ENCODE peak calls at places on chromosomes 6 and 20, in eight cellular contexts. R is CD8-positive, alpha-beta memory T cell; V is lung; F is heart left ventricle; J is mesenchymal stem cell; S is ascending aorta; H is cardiac muscle cell; Z is CD8-positive, alpha-beta T cell. P is an unnamed sample. For H3K36me3, the result is how much of the 10 kb centered on the place peaks cover.

GRCh38 chr6:127178746-127179145 is 60.3 kb downstream of the RSPO3 start:
- DNase-seq in Z (no peak), J (no peak), R (no peak), V (no peak), F (no peak), H (no peak), S (no peak), P (no peak)

GRCh38 chr20:32452776-32453466 is 94.8 kb downstream of the ASXL1 start:
- DNase-seq in F (peak), R (no peak), H (no peak), S (no peak), V (no peak), Z (no peak), J (no peak), P (no peak)

GRCh38 chr20:43799150-43799711 is 72.4 kb upstream of the GTSF1L start:
- DNase-seq in F (no peak), H (no peak), Z (no peak), V (no peak), J (peak), S (no peak), R (no peak), P (no peak)

GRCh38 chr20:64084209-64085152 is at the start of gene LKAAEAR1:
- DNase-seq in J (no peak), S (no peak), V (no peak), R (no peak), Z (no peak), H (no peak), F (no peak), P (no peak)

GRCh38 chr6:78770766-78771165 is 96.6 kb upstream of the IRAK1BP1 start:
- DNase-seq in Z (no peak), F (no peak), S (no peak), J (no peak), R (no peak), V (no peak), H (no peak), P (peak)

GRCh38 chr20:46545077-46545826 is 5.2 kb downstream of the OCSTAMP start:
- DNase-seq in Z (no peak), J (no peak), F (no peak), S (no peak), V (no peak), R (no peak), H (no peak), P (peak)

GRCh38 chr6:125986956-125987617 is 747 bp downstream of the TRMT11 start:
- DNase-seq in J (peak), F (no peak), S (no peak), H (no peak), Z (no peak), V (no peak), R (no peak), P (peak)

GRCh38 chr20:43658068-43658722 is 8.7 kb upstream of the MYBL2 start:
- DNase-seq in Z (no peak), R (no peak), S (no peak), H (no peak), V (no peak), J (peak), F (no peak), P (no peak)

GRCh38 chr6:43665376-43665775 is 20.5 kb downstream of the RSPH9 start:
- DNase-seq in J (no peak), R (no peak), F (no peak), Z (no peak), H (no peak), S (no peak), V (no peak), P (peak)

GRCh38 chr6:16704706-16705402 is 56.4 kb downstream of the ATXN1 start:
- DNase-seq in F (no peak), Z (no peak), R (no peak), H (peak), S (no peak), V (no peak), J (peak), P (peak)

GRCh38 chr6:18308070-18308735 is 43.9 kb upstream of the DEK start:
- DNase-seq in F (no peak), S (no peak), H (peak), J (peak), V (no peak), R (no peak), Z (no peak), P (peak)

GRCh38 chr6:96626749-96627353 is 63.9 kb downstream of the FHL5 start:
- DNase-seq in R (no peak), V (no peak), S (no peak), Z (no peak), F (no peak), H (peak), J (peak), P (peak)

GRCh38 chr6:36432151-36432633 is 10.5 kb downstream of the PXT1 start:
- DNase-seq in S (no peak), J (peak), H (no peak), Z (no peak), V (no peak), F (no peak), R (no peak), P (no peak)

GRCh38 chr6:166119116-166119911 is 48.3 kb downstream of the TBXT start:
- DNase-seq in F (no peak), S (no peak), R (no peak), V (no peak), H (no peak), Z (no peak), J (no peak), P (no peak)

GRCh38 chr6:47897233-47897632 is 115.4 kb downstream of the OPN5 start:
- DNase-seq in V (no peak), Z (no peak), R (no peak), F (no peak), S (no peak), J (no peak), H (no peak), P (no peak)

GRCh38 chr6:113461153-113461897 is 395.8 kb upstream of the MARCKS start:
- DNase-seq in H (no peak), S (no peak), Z (no peak), F (no peak), V (no peak), R (no peak), J (no peak), P (peak)

GRCh38 chr20:39338977-39339376 is 376.8 kb downstream of the DHX35 start:
- DNase-seq in R (no peak), J (no peak), Z (no peak), F (no peak), S (no peak), V (no peak), H (no peak), P (peak)

GRCh38 chr20:49140411-49140810 is 47.7 kb downstream of the STAU1 start:
- DNase-seq in Z (no peak), J (no peak), V (no peak), F (no peak), R (no peak), S (no peak), H (no peak), P (no peak)

GRCh38 chr6:81816387-81816786 is 63.9 kb upstream of the TENT5A start:
- DNase-seq in F (no peak), H (no peak), R (no peak), S (no peak), J (peak), Z (no peak), V (no peak), P (no peak)

GRCh38 chr6:4585682-4586468 is 190.3 kb upstream of the CDYL start:
- DNase-seq in F (no peak), V (no peak), R (no peak), S (no peak), H (no peak), Z (no peak), J (no peak), P (peak)

DNA sequence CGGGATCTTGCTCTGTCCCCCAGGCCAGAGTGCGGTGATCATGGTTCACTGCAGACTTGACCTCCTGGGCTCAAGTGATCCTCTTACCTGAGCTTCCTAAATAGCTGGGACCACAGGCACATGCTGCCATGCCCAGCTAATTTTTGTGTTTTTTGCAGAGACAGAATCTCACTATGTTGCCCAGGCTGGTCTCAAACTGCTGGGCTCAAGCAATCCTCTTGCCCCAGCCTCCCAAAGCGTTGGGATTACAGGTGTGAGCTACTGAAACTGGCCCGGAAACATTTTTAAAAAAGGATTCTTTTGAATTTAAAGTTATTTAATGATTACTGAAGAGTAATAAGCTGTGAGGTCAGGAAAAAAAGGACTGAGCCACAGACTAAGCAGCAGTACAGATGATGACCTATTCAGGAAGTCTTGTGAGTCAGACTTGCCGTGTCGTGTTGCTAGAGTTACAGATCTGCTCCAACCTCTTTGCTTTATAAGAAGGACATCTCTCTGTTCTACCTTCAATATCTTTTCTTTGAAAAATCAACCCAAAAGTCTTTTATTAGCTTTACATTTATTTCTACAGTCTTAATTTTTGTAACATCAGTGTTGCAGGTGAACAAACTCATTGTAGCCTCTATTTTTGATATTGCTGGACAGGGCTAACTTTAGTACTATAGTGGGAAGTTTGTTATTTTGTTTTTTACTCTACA is 108.7 kb downstream of the NCOA3 start:
- DNase-seq in Z (no peak), F (no peak), S (peak), R (peak), J (peak), V (no peak), H (no peak), P (peak)
- H3K36me3 ChIP-seq in Z (under half), F (under half), S (under half), R (under half), J (under half), V (under half), H (under half), P (under half)

DNA sequence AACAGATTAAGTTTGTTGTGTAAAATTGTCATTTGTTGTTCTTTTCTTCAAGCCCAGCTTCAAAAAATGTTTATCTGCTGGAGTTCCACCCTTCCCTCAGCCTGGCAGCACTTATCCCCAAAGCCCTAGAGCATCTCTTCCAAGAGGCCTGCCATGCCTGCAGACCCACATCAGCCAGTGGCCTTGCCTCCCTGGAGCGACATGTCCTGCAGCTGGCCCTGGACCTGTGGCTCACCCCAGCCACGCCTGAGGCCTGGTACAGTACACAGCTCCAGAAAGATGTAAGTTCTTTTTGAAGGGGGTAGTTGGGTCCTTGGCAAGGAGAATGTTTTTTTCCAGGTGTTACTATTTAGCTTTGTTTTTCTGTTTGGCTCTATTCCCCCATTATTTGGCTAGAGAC is 124.8 kb downstream of the CD164 start:
- DNase-seq in R (no peak), H (no peak), V (no peak), Z (no peak), J (no peak), F (no peak), S (no peak), P (no peak)
- H3K36me3 ChIP-seq in R (under half), H (under half), V (under half), Z (under half), J (under half), F (under half), S (under half), P (under half)

GRCh38 chr20:41091926-41092325 is 45.4 kb upstream of the PLCG1 start:
- DNase-seq in S (no peak), R (no peak), H (no peak), Z (no peak), J (peak), V (no peak), F (no peak), P (no peak)

GRCh38 chr20:41087777-41088176 is 49.6 kb upstream of the PLCG1 start:
- DNase-seq in F (no peak), S (no peak), J (no peak), H (no peak), R (no peak), Z (no peak), V (no peak), P (no peak)

GRCh38 chr20:41087325-41087685 is 50.0 kb upstream of the PLCG1 start:
- DNase-seq in H (no peak), R (no peak), Z (no peak), J (no peak), S (no peak), F (no peak), V (no peak), P (no peak)

GRCh38 chr20:41086402-41087324 is 50.7 kb upstream of the PLCG1 start:
- DNase-seq in J (peak), S (no peak), R (no peak), V (no peak), F (no peak), Z (no peak), H (no peak), P (no peak)

DNA sequence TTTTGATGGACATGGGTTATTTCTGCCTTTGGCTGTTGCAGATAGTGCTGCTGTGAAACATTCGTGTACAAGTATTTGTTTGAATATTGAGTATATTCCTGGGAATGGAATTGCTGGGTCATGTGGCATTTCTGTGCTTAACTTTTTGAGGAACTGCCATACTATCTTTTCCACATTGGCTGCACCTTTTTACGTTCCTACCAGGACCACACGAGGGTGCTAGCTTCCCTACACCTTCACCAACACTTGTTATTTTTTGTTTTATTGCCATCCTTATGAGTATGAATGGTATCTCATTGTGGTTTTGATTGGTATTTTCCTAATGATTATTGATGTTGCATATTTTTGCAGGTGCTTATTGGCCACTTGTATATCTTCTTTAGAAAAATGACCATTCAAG is 47.8 kb upstream of the PLCG1 start:
- DNase-seq in F (no peak), V (no peak), S (no peak), J (no peak), H (no peak), R (no peak), Z (no peak), P (no peak)
- H3K36me3 ChIP-seq in F (half or more), V (under half), S (half or more), J (half or more), H (under half), R (under half), Z (under half), P (under half)

DNA sequence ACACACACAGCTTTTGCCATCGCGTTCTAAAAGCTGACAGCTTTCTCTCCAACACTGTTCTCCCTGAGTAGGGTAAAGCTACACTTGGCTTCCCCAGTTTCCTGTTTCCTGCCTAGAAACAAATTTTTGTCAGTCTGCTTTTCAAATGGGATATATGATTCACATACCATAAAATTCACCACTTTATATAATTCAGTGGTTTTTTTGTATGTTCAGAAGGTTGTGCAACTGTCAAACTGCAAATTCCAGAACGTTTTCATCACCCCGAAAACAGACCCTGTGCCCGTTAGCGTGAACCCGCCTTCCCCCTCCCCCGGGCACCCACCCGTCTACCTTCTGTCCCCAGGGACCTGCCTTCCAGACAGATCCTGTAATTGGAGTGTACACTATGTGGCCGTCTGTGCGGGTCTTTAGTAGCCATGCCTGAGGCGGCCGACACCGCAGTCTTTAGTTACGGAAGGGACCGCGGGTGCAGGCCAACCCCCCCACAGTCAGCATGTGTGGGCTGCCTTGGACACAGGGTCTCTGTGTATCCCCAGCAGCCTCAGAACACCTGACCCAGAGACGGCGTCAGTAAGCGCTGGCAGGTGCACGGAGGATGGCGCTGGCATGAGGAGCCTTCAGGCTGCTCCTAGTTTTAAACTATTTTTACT is 16.6 kb downstream of the HRH3 start:
- DNase-seq in R (no peak), F (no peak), S (no peak), V (no peak), Z (no peak), H (no peak), J (no peak), P (no peak)
- H3K36me3 ChIP-seq in R (under half), F (under half), S (under half), V (under half), Z (under half), H (under half), J (under half), P (under half)

GRCh38 chr6:99548706-99549105 is 19.8 kb downstream of the CCNC start:
- DNase-seq in R (no peak), V (no peak), F (no peak), J (no peak), H (no peak), Z (no peak), S (no peak), P (no peak)
- H3K36me3 ChIP-seq in R (under half), V (under half), F (half or more), J (half or more), H (under half), Z (under half), S (half or more), P (under half)

P was measured in bronchial epithelial cell.